ENCODE peak calls at places on chromosomes 2 and 18, in seven cellular contexts. H, I, R, J, D, P and F are unnamed samples.

GRCh38 chr18:11757084-11757590 is 68.1 kb downstream of the GNAL start:
- DNase-seq in H (peak; percentile 29), R (no peak), J (no peak), I (no peak), P (no peak), D (no peak), F (no peak)

GRCh38 chr2:181660181-181660580 is 3.3 kb upstream of the CERKL start:
- DNase-seq in P (no peak), I (no peak), R (peak; percentile 60), J (no peak), D (no peak), H (no peak), F (peak; percentile 50)

GRCh38 chr2:29021886-29022285 is 40.8 kb downstream of the TOGARAM2 start:
- DNase-seq in D (no peak), P (no peak), R (no peak), H (no peak), J (no peak), I (no peak), F (no peak)

GRCh38 chr18:26746284-26747130 is 119.0 kb downstream of the AQP4 start:
- DNase-seq in J (no peak), H (no peak), R (peak; percentile 10), P (no peak), D (no peak), I (no peak), F (peak; percentile 72)

GRCh38 chr2:167715932-167716331 is 531.5 kb downstream of the STK39 start:
- DNase-seq in D (no peak), R (no peak), P (no peak), I (no peak), H (no peak), J (no peak), F (peak; percentile 16)

GRCh38 chr2:29290293-29291052 is 175.3 kb downstream of the CLIP4 start:
- DNase-seq in I (no peak), D (no peak), P (peak; percentile 63), J (no peak), H (no peak), R (no peak), F (no peak)

GRCh38 chr18:7367336-7367735 is 136.4 kb downstream of the LRRC30 start:
- DNase-seq in H (peak; percentile 10), R (no peak), I (no peak), P (peak; percentile 49), D (no peak), J (no peak), F (no peak)

GRCh38 chr2:118940486-118941120 is 1.4 kb upstream of the MARCO start:
- DNase-seq in J (no peak), D (no peak), P (no peak), I (no peak), R (no peak), H (no peak), F (no peak)

GRCh38 chr2:205739618-205740017 is 57.3 kb downstream of the NRP2 start:
- DNase-seq in D (no peak), H (no peak), I (peak; percentile 59), P (no peak), R (no peak), J (no peak), F (no peak)

GRCh38 chr2:9232886-9233285 is 26.3 kb downstream of the ASAP2 start:
- DNase-seq in R (peak; percentile 87), J (no peak), H (no peak), D (peak; percentile 77), P (no peak), I (peak; percentile 53), F (no peak)

GRCh38 chr2:183993052-183993451 is 605.3 kb upstream of the ZNF804A start:
- DNase-seq in J (no peak), D (no peak), P (no peak), H (no peak), I (no peak), R (no peak), F (no peak)

GRCh38 chr2:37344453-37345361 is at the start of gene QPCT:
- DNase-seq in D (no peak), J (no peak), R (no peak), P (no peak), H (peak; percentile 29), I (peak; percentile 88), F (peak; percentile 56)

GRCh38 chr18:48996901-48997463 is 46.2 kb upstream of the SMAD7 start:
- DNase-seq in D (peak; percentile 58), J (no peak), I (peak; percentile 77), P (no peak), R (peak; percentile 47), H (no peak), F (no peak)

GRCh38 chr2:28477645-28478044 is 18.2 kb upstream of the PLB1 start:
- DNase-seq in I (no peak), P (no peak), D (no peak), H (no peak), R (no peak), J (no peak), F (no peak)

GRCh38 chr2:178268435-178268834 is 74.1 kb downstream of the OSBPL6 start:
- DNase-seq in P (no peak), H (no peak), J (no peak), I (no peak), R (no peak), D (no peak), F (no peak)

GRCh38 chr2:20568501-20569463 is 82.1 kb downstream of the HS1BP3 start:
- DNase-seq in I (no peak), D (no peak), J (no peak), P (no peak), H (no peak), R (no peak), F (no peak)

GRCh38 chr2:183037281-183037659 is 987 bp downstream of the NCKAP1 start:
- DNase-seq in R (peak; percentile 20), I (no peak), P (no peak), D (peak; percentile 31), H (no peak), J (no peak), F (peak; percentile 9)

GRCh38 chr2:121248766-121249343 is 36.1 kb downstream of the TFCP2L1 start:
- DNase-seq in P (no peak), I (no peak), R (no peak), J (no peak), D (no peak), H (no peak), F (no peak)

GRCh38 chr2:203535078-203535783 is at the start of gene RAPH1:
- DNase-seq in H (peak; percentile 83), J (no peak), R (peak; percentile 75), P (peak; percentile 82), D (peak; percentile 57), I (peak; percentile 95), F (peak; percentile 84)

GRCh38 chr2:196239622-196240587 is 68.5 kb upstream of the STK17B start:
- DNase-seq in R (no peak), D (peak; percentile 8), I (no peak), H (peak; percentile 44), P (no peak), J (peak; percentile 86), F (no peak)

GRCh38 chr2:70546376-70546775 is 7.2 kb downstream of the TGFA start:
- DNase-seq in H (no peak), D (no peak), I (no peak), J (no peak), R (no peak), P (no peak), F (no peak)

GRCh38 chr2:231672617-231673347 is 35.5 kb upstream of the PTMA start:
- DNase-seq in J (peak; percentile 71), R (peak; percentile 71), H (peak; percentile 79), P (peak; percentile 86), D (peak; percentile 79), I (no peak), F (no peak)

GRCh38 chr2:96869281-96869823 is 528 bp downstream of the SEMA4C start:
- DNase-seq in D (peak; percentile 19), R (peak; percentile 48), P (peak; percentile 71), J (no peak), I (peak; percentile 85), H (peak; percentile 74), F (peak; percentile 83)

GRCh38 chr2:189534854-189535253 is 45.7 kb downstream of the SLC40A1 start:
- DNase-seq in H (no peak), D (no peak), R (peak; percentile 53), J (no peak), P (no peak), I (no peak), F (no peak)

GRCh38 chr2:238948765-238949641 is 101.1 kb downstream of the TWIST2 start:
- DNase-seq in J (no peak), R (no peak), I (no peak), D (no peak), H (no peak), P (peak; percentile 8), F (no peak)

GRCh38 chr2:64865073-64865830 is 123.9 kb upstream of the SLC1A4 start:
- DNase-seq in I (peak; percentile 95), H (peak; percentile 85), J (no peak), P (peak; percentile 78), R (no peak), D (no peak), F (peak; percentile 77)

GRCh38 chr2:53787911-53788289 is 1.1 kb downstream of the ERLEC1 start:
- DNase-seq in H (no peak), P (no peak), J (no peak), D (no peak), R (peak; percentile 27), I (no peak), F (no peak)

GRCh38 chr2:83112863-83113262 is 1346.2 kb downstream of the SUCLG1 start:
- DNase-seq in D (no peak), J (no peak), I (no peak), P (no peak), H (no peak), R (no peak), F (no peak)

GRCh38 chr2:194166818-194167217 is 1490.2 kb upstream of the SLC39A10 start:
- DNase-seq in J (no peak), D (peak; percentile 40), H (no peak), P (no peak), R (peak; percentile 39), I (peak; percentile 6), F (peak; percentile 52)
- TF ChIP-seq JUND in J (no peak), D (no peak), H (no peak), P (no peak), R (no peak), I (no peak), F (no peak)

GRCh38 chr18:1092228-1092627 is 187.6 kb downstream of the ADCYAP1 start:
- DNase-seq in I (no peak), J (no peak), D (no peak), R (peak; percentile 2), H (peak; percentile 24), P (peak; percentile 82), F (peak; percentile 29)

GRCh38 chr18:1090758-1091157 is 186.1 kb downstream of the ADCYAP1 start:
- DNase-seq in P (no peak), J (no peak), H (no peak), D (no peak), I (no peak), R (no peak), F (no peak)

GRCh38 chr18:1094408-1094807 is 189.7 kb downstream of the ADCYAP1 start:
- DNase-seq in R (no peak), D (no peak), P (no peak), J (no peak), H (no peak), I (no peak), F (no peak)
- TF ChIP-seq JUND in R (no peak), D (peak; percentile 36), P (no peak), J (no peak), H (no peak), I (no peak), F (no peak)

GRCh38 chr2:12057436-12058166 is 311.2 kb downstream of the LPIN1 start:
- DNase-seq in J (peak; percentile 89), H (no peak), D (no peak), I (no peak), P (no peak), R (no peak), F (no peak)
- TF ChIP-seq JUND in J (no peak), H (no peak), D (no peak), I (no peak), P (peak; percentile 59), R (no peak), F (no peak)

GRCh38 chr2:227370791-227371312 is 8.3 kb downstream of the TM4SF20 start:
- DNase-seq in H (no peak), J (no peak), P (no peak), I (no peak), D (no peak), R (peak; percentile 33), F (no peak)
- TF ChIP-seq JUND in H (no peak), J (no peak), P (no peak), I (peak; percentile 73), D (no peak), R (no peak), F (no peak)